ENCODE peak calls at places on chromosomes 6 and 20, in seven cellular contexts. One of them, this sample, is unnamed.

GRCh38 chr20:45647441-45648050 is 16.5 kb upstream of the WFDC9 start:
- DNase-seq in SK-N-MC: no peak
- DNase-seq in K562: no peak
- DNase-seq in body of pancreas: no peak
- DNase-seq in upper lobe of right lung: no peak
- DNase-seq in cardiac fibroblast: no peak
- DNase-seq in suprapubic skin: no peak
- DNase-seq in this sample: no peak

GRCh38 chr20:50038169-50038568 is 55.4 kb downstream of the SNAI1 start:
- DNase-seq in SK-N-MC: no peak
- DNase-seq in K562: no peak
- DNase-seq in body of pancreas: no peak
- DNase-seq in upper lobe of right lung: no peak
- DNase-seq in cardiac fibroblast: no peak
- DNase-seq in suprapubic skin: no peak
- DNase-seq in this sample: no peak

GRCh38 chr6:60991427-60992028 is 1294.5 kb downstream of the KHDRBS2 start:
- DNase-seq in SK-N-MC: no peak
- DNase-seq in K562: no peak
- DNase-seq in body of pancreas: no peak
- DNase-seq in upper lobe of right lung: peak
- DNase-seq in cardiac fibroblast: no peak
- DNase-seq in suprapubic skin: no peak
- DNase-seq in this sample: no peak

GRCh38 chr6:4342407-4343137 is 207.2 kb upstream of the ECI2 start:
- DNase-seq in SK-N-MC: no peak
- DNase-seq in K562: no peak
- DNase-seq in body of pancreas: no peak
- DNase-seq in upper lobe of right lung: no peak
- DNase-seq in cardiac fibroblast: no peak
- DNase-seq in suprapubic skin: no peak
- DNase-seq in this sample: no peak

GRCh38 chr20:1860446-1860845 is 34.8 kb upstream of the SIRPA start:
- DNase-seq in SK-N-MC: no peak
- DNase-seq in K562: no peak
- DNase-seq in body of pancreas: no peak
- DNase-seq in upper lobe of right lung: no peak
- DNase-seq in cardiac fibroblast: peak
- DNase-seq in suprapubic skin: no peak
- DNase-seq in this sample: peak

GRCh38 chr6:4647414-4648365 is 128.5 kb upstream of the CDYL start:
- DNase-seq in SK-N-MC: no peak
- DNase-seq in K562: peak
- DNase-seq in body of pancreas: peak
- DNase-seq in upper lobe of right lung: peak
- DNase-seq in cardiac fibroblast: peak
- DNase-seq in suprapubic skin: peak
- DNase-seq in this sample: peak

GRCh38 chr6:125910518-125910917 is 46.1 kb upstream of the HINT3 start:
- DNase-seq in SK-N-MC: no peak
- DNase-seq in K562: no peak
- DNase-seq in body of pancreas: no peak
- DNase-seq in upper lobe of right lung: no peak
- DNase-seq in cardiac fibroblast: peak
- DNase-seq in suprapubic skin: no peak
- DNase-seq in this sample: no peak

GRCh38 chr6:91291071-91291470 is 704.2 kb upstream of the MAP3K7 start:
- DNase-seq in SK-N-MC: no peak
- DNase-seq in K562: no peak
- DNase-seq in body of pancreas: no peak
- DNase-seq in upper lobe of right lung: no peak
- DNase-seq in cardiac fibroblast: no peak
- DNase-seq in suprapubic skin: no peak
- DNase-seq in this sample: no peak

GRCh38 chr6:31940256-31940664 is 5.6 kb upstream of the CFB start:
- DNase-seq in SK-N-MC: no peak
- DNase-seq in K562: no peak
- DNase-seq in body of pancreas: no peak
- DNase-seq in upper lobe of right lung: no peak
- DNase-seq in cardiac fibroblast: peak
- DNase-seq in suprapubic skin: no peak
- DNase-seq in this sample: no peak

GRCh38 chr20:23083553-23084220 is 2.4 kb downstream of the CD93 start:
- DNase-seq in SK-N-MC: no peak
- DNase-seq in K562: no peak
- DNase-seq in body of pancreas: no peak
- DNase-seq in upper lobe of right lung: no peak
- DNase-seq in cardiac fibroblast: no peak
- DNase-seq in suprapubic skin: no peak
- DNase-seq in this sample: no peak
- H3K4me3 ChIP-seq in SK-N-MC: no peak
- H3K4me3 ChIP-seq in K562: no peak
- H3K4me3 ChIP-seq in body of pancreas: no peak
- H3K4me3 ChIP-seq in upper lobe of right lung: peak
- H3K4me3 ChIP-seq in cardiac fibroblast: no peak
- H3K4me3 ChIP-seq in suprapubic skin: peak
- H3K4me3 ChIP-seq in this sample: no peak

GRCh38 chr6:1315201-1315559 is 3.3 kb downstream of the FOXQ1 start:
- DNase-seq in SK-N-MC: no peak
- DNase-seq in K562: no peak
- DNase-seq in body of pancreas: no peak
- DNase-seq in upper lobe of right lung: no peak
- DNase-seq in cardiac fibroblast: no peak
- DNase-seq in suprapubic skin: no peak
- DNase-seq in this sample: no peak
- H3K4me3 ChIP-seq in SK-N-MC: no peak
- H3K4me3 ChIP-seq in K562: no peak
- H3K4me3 ChIP-seq in body of pancreas: no peak
- H3K4me3 ChIP-seq in upper lobe of right lung: peak
- H3K4me3 ChIP-seq in cardiac fibroblast: no peak
- H3K4me3 ChIP-seq in suprapubic skin: no peak
- H3K4me3 ChIP-seq in this sample: no peak

DNA sequence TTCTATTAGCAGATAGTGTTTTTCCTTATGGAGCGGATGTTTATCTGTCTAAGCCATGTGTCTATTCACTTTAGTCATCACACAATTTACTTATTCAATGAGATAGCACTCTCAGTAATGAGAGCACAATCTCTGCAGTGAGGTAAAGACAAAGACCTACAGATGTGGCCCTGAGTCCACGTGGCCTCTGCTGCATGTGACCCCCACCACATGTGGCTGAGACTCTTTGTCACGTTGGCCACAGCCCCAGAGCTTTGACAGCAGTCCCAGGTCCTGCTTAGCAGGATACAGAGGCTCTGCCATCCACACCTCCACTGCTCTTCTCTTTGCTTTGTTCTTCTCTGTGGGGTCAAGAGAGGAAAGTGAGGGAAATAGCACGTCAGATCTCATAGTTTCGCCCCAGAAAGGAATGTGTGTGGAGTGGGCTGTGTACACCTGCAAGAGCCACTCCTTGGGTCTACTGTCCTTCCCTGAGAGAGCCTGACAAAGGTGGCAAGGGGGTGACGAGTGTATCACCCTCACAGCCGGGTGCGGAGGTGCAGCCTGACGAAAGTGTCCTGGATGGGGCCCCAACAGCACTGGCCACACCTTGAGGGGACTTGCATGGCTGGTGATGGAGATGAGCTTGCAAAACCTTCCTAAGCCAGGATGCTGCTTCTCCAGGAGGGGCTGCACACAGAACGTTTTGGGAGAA is 40.7 kb downstream of the ZNF831 start:
- DNase-seq in SK-N-MC: no peak
- DNase-seq in K562: no peak
- DNase-seq in body of pancreas: no peak
- DNase-seq in upper lobe of right lung: no peak
- DNase-seq in cardiac fibroblast: no peak
- DNase-seq in suprapubic skin: no peak
- DNase-seq in this sample: no peak
- H3K4me3 ChIP-seq in SK-N-MC: no peak
- H3K4me3 ChIP-seq in K562: no peak
- H3K4me3 ChIP-seq in body of pancreas: no peak
- H3K4me3 ChIP-seq in upper lobe of right lung: no peak
- H3K4me3 ChIP-seq in cardiac fibroblast: no peak
- H3K4me3 ChIP-seq in suprapubic skin: no peak
- H3K4me3 ChIP-seq in this sample: no peak

GRCh38 chr6:153449279-153449678 is 318.2 kb upstream of the RGS17 start:
- DNase-seq in SK-N-MC: no peak
- DNase-seq in K562: no peak
- DNase-seq in body of pancreas: no peak
- DNase-seq in upper lobe of right lung: no peak
- DNase-seq in cardiac fibroblast: no peak
- DNase-seq in suprapubic skin: no peak
- DNase-seq in this sample: no peak
- H3K4me3 ChIP-seq in SK-N-MC: no peak
- H3K4me3 ChIP-seq in K562: no peak
- H3K4me3 ChIP-seq in body of pancreas: no peak
- H3K4me3 ChIP-seq in upper lobe of right lung: no peak
- H3K4me3 ChIP-seq in cardiac fibroblast: no peak
- H3K4me3 ChIP-seq in suprapubic skin: no peak
- H3K4me3 ChIP-seq in this sample: no peak

DNA sequence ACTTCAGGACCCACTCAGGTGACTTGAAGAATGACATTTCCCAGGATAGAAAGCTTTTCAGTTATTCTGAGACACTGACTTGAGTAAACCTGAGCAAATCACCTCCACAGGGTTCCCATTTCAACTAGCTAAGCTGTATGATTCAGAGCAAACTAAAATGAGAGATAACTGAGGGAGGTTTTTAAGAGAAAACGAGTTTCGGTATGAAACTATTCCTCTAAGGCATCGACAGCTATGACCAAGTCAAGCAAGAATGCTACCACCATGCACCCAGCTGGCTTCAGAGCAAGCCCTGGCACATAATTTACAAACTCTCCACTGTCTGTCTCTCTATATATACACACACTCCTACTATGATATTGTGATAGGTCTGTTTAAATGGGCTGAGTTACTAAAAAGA is 75.4 kb downstream of the PERP start:
- DNase-seq in SK-N-MC: no peak
- DNase-seq in K562: no peak
- DNase-seq in body of pancreas: no peak
- DNase-seq in upper lobe of right lung: no peak
- DNase-seq in cardiac fibroblast: no peak
- DNase-seq in suprapubic skin: no peak
- DNase-seq in this sample: no peak
- H3K4me3 ChIP-seq in SK-N-MC: no peak
- H3K4me3 ChIP-seq in K562: no peak
- H3K4me3 ChIP-seq in body of pancreas: no peak
- H3K4me3 ChIP-seq in upper lobe of right lung: no peak
- H3K4me3 ChIP-seq in cardiac fibroblast: no peak
- H3K4me3 ChIP-seq in suprapubic skin: no peak
- H3K4me3 ChIP-seq in this sample: no peak

GRCh38 chr6:7725412-7725811 is 487 bp upstream of the BMP6 start:
- DNase-seq in SK-N-MC: no peak
- DNase-seq in K562: no peak
- DNase-seq in body of pancreas: no peak
- DNase-seq in upper lobe of right lung: no peak
- DNase-seq in cardiac fibroblast: no peak
- DNase-seq in suprapubic skin: no peak
- DNase-seq in this sample: no peak
- H3K4me3 ChIP-seq in SK-N-MC: peak
- H3K4me3 ChIP-seq in K562: no peak
- H3K4me3 ChIP-seq in body of pancreas: no peak
- H3K4me3 ChIP-seq in upper lobe of right lung: peak
- H3K4me3 ChIP-seq in cardiac fibroblast: peak
- H3K4me3 ChIP-seq in suprapubic skin: peak
- H3K4me3 ChIP-seq in this sample: peak

DNA sequence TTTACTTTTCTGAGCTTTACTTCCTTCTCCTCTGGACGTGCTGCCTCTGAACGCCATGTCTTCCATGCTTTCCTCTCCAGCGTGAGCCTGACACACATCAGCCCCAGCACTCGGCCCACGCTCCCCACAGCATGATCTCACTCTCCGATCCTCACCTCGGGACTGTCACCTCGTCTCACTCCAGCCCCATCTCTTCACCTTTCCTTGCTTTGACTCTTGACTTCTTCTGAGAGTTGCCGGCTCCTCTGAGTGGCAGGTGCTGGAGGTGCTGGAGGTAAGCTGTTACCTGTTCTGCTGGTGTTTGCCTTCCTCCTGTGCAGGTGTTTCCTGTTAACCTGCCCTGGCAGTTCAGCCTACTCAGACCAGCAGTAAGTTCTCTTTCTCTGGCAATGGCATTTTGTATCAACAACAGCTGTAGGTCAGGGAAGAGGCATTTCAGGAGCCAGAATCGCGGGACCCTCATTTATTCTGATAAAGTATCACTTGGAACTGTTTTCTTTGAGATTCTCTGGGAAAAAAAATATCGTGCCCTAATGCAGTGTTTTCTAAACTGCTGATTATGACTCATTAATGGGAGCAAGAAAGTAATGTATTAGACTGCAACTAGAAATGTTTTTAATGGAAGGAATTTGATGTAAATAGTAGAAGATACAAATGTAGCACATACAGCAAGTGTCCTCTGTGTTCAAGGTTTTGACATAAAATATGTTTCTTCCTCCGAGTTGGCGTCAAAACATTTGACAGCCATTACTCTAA is 106.5 kb downstream of the ARID1B start:
- DNase-seq in SK-N-MC: no peak
- DNase-seq in K562: no peak
- DNase-seq in body of pancreas: peak
- DNase-seq in upper lobe of right lung: peak
- DNase-seq in cardiac fibroblast: no peak
- DNase-seq in suprapubic skin: no peak
- DNase-seq in this sample: no peak
- H3K4me3 ChIP-seq in SK-N-MC: no peak
- H3K4me3 ChIP-seq in K562: no peak
- H3K4me3 ChIP-seq in body of pancreas: no peak
- H3K4me3 ChIP-seq in upper lobe of right lung: no peak
- H3K4me3 ChIP-seq in cardiac fibroblast: no peak
- H3K4me3 ChIP-seq in suprapubic skin: no peak
- H3K4me3 ChIP-seq in this sample: no peak

DNA sequence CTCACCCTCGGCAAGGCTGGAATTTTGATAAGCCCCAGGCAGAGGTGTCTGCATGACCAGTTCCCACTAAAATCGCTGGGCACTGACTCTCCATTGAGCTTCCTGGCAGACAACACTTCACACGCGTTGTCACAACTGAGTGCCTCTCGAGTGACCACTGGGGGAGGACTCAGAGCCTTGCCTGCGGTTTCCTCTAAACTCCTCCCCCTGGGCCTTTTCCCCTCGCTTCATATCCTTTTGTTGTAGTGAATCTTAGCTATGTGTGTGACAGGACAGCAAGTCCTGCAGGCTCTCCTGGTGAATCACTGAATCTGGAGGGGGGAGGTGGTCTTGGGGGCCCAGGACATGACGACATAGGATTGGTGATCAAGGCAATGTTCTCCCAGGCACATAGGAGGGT is 670.8 kb downstream of the PRKN start:
- DNase-seq in SK-N-MC: no peak
- DNase-seq in K562: no peak
- DNase-seq in body of pancreas: no peak
- DNase-seq in upper lobe of right lung: no peak
- DNase-seq in cardiac fibroblast: peak
- DNase-seq in suprapubic skin: no peak
- DNase-seq in this sample: no peak
- H3K4me3 ChIP-seq in SK-N-MC: no peak
- H3K4me3 ChIP-seq in K562: no peak
- H3K4me3 ChIP-seq in body of pancreas: no peak
- H3K4me3 ChIP-seq in upper lobe of right lung: no peak
- H3K4me3 ChIP-seq in cardiac fibroblast: no peak
- H3K4me3 ChIP-seq in suprapubic skin: no peak
- H3K4me3 ChIP-seq in this sample: no peak